ENCODE peak calls at places on chromosomes 12 and 14, in four cellular contexts. K, C, W and M are unnamed samples.

GRCh38 chr14:85471744-85472143 is 58.2 kb upstream of the FLRT2 start:
- DNase-seq in K (no peak), C (no peak), W (no peak), M (no peak)

GRCh38 chr14:90599748-90600507 is 203.1 kb downstream of the CALM1 start:
- DNase-seq in K (no peak), C (peak; percentile 53), W (no peak), M (no peak)

GRCh38 chr12:6074979-6075585 is 49.4 kb downstream of the VWF start:
- DNase-seq in K (no peak), C (no peak), W (no peak), M (peak; percentile 21)

GRCh38 chr12:133221241-133221640 is 14.4 kb downstream of the ANHX start:
- DNase-seq in K (no peak), C (no peak), W (no peak), M (no peak)

GRCh38 chr12:25352078-25352918 is 101.6 kb upstream of the KRAS start:
- DNase-seq in K (no peak), C (no peak), W (no peak), M (no peak)

GRCh38 chr12:59179231-59179630 is 258.9 kb upstream of the LRIG3 start:
- DNase-seq in K (no peak), C (no peak), W (no peak), M (no peak)

GRCh38 chr12:5438671-5439200 is 6.8 kb downstream of the NTF3 start:
- DNase-seq in K (no peak), C (no peak), W (no peak), M (no peak)

GRCh38 chr14:61607570-61608244 is 87.6 kb upstream of the HIF1A start:
- DNase-seq in K (no peak), C (no peak), W (no peak), M (no peak)

GRCh38 chr12:87679262-87679661 is 349.9 kb downstream of the C12orf50 start:
- DNase-seq in K (peak; percentile 8), C (no peak), W (no peak), M (no peak)

GRCh38 chr12:121233628-121234020 is 23.7 kb downstream of the P2RX4 start:
- DNase-seq in K (no peak), C (no peak), W (no peak), M (no peak)

GRCh38 chr14:102889615-102890014 is 32.8 kb upstream of the AMN start:
- DNase-seq in K (no peak), C (no peak), W (no peak), M (no peak)

GRCh38 chr14:52536269-52536668 is 16.0 kb downstream of the TXNDC16 start:
- DNase-seq in K (no peak), C (no peak), W (no peak), M (no peak)

GRCh38 chr14:89507926-89508460 is 91.0 kb upstream of the FOXN3 start:
- DNase-seq in K (no peak), C (no peak), W (no peak), M (no peak)

GRCh38 chr12:56581418-56582145 is 48.5 kb downstream of the BAZ2A start:
- DNase-seq in K (no peak), C (no peak), W (peak; percentile 67), M (no peak)

GRCh38 chr14:44404021-44404420 is 103.1 kb downstream of the FSCB start:
- DNase-seq in K (no peak), C (no peak), W (no peak), M (no peak)

GRCh38 chr12:67697981-67698380 is 49.4 kb downstream of the DYRK2 start:
- DNase-seq in K (no peak), C (no peak), W (no peak), M (no peak)

DNA sequence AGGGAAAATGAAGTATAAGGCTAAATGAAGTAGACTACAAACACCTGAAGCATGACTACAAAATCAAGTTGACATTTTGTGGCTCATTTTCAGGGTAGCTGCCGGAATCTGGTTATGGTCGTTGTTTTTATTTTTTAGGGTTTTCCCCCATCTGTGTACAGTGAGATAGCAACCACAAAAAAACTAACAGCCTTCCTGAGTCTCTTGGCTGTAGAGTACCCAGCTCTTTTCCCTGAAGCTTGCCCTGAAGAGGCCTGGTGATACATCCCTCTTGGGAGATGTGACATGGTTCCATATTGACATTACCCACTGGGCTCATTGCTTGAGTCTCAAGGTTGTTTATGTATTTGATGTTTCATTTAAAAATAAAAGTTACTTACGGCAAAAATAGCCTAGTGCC is 424.0 kb downstream of the ZFP36L1 start:
- DNase-seq in K (no peak), C (no peak), W (no peak), M (no peak)
- H3K4me1 ChIP-seq in K (peaks cover 11% of the 10 kb centered on the region), C (peaks cover 44% of the 10 kb centered on the region), W (peaks cover 4% of the 10 kb centered on the region), M (peaks cover 13% of the 10 kb centered on the region)

GRCh38 chr12:120115692-120116442 is 686 bp downstream of the RAB35 start:
- DNase-seq in K (no peak), C (no peak), W (peak; percentile 76), M (no peak)

GRCh38 chr12:120116792-120117651 is 469 bp upstream of the RAB35 start:
- DNase-seq in K (peak; percentile 96), C (peak; percentile 97), W (peak; percentile 96), M (peak; percentile 98)

GRCh38 chr12:120117961-120118709 is 1.6 kb upstream of the RAB35 start:
- DNase-seq in K (no peak), C (no peak), W (peak; percentile 76), M (peak; percentile 32)

GRCh38 chr12:120116443-120116791 is at the start of gene RAB35:
- DNase-seq in K (no peak), C (no peak), W (no peak), M (no peak)

DNA sequence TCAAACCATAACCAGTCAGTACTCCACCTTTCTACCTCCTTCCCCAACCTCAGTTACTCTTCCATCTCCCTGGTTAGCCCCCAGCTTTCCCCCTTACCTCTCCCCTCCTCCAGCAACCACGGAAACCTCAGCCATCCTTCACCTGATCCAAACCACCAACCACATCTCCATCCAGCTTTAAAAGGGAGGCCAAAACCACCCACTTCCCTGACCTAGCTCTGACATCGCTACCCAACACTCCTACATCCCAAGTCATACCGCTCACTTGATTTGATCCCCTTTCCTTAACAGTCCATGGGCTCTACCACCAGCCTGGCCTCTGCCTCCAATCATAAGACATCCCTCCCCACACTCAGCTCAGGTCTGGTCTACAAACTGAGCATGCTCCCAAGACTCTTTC is 1.5 kb downstream of the RAB35 start:
- DNase-seq in K (no peak), C (no peak), W (no peak), M (no peak)
- H3K4me3 ChIP-seq in K (no peak overlapping the region), C (peak overlapping the region; percentile 81), W (peak overlapping the region; percentile 75), M (peak overlapping the region; percentile 91)

DNA sequence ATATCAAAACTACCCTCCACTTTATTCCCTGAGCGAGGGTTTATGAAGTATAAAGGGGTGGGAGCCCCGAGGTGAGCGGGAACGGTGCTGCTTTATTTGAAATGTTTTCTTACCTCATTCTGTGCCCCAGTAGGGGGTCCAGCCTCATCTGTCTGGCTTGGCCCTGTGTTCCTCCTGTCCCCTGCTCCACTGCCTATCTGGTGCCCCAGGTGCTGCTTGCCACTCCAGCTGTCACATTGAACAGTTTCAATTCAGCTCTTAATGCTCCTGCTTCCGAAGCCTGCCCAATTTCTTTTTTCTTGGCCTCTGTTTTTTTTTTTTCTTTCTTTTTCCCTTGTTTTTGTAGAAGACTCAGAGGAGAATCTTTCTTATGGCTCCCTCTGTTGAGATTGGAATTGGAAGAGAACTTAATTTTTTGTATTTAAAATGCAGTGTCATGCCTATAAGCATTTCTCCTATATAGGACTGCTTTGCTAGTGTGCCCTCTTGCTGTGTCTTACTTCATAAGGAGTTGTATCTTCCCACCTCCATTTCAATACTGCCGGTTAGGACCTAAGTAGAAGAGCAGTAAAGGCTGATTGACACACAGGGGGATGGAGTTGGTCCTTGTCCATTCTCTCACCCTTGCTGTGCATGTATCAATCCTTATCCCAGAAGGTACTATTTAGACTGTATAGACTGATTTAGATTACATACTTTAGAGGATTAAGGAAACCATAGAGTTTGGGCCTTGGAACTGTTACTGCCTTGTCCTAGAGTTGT is 2.3 kb downstream of the ATXN7L3B start:
- DNase-seq in K (no peak), C (no peak), W (peak; percentile 20), M (no peak)
- H3K4me1 ChIP-seq in K (peaks cover 13% of the 10 kb centered on the region), C (peaks cover 44% of the 10 kb centered on the region), W (peaks cover 15% of the 10 kb centered on the region), M (peaks cover 9% of the 10 kb centered on the region)

DNA sequence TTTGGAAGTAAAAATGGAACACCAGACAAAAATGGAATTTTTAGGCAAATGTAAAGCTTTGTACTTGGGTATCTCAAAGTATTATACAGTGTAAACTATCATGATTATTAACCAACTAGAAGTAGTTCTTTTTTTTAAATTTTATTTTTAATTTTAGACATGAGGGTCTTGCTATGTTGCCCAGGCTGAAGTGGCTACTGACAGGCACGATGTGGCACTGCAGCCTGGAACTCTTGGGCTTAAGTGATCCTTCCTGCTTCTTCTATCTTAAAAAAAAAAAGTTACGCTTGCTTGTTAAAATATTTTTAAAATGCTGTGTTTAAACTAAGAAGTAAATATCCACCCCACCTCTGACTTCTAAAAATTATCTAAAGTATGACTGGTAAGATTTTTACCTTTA is 1.9 kb upstream of the FUT8 start:
- DNase-seq in K (no peak), C (no peak), W (no peak), M (no peak)
- H3K4me3 ChIP-seq in K (no peak overlapping the region), C (no peak overlapping the region), W (no peak overlapping the region), M (no peak overlapping the region)

GRCh38 chr14:93060841-93061240 is 54.9 kb downstream of the ITPK1 start:
- DNase-seq in K (no peak), C (no peak), W (no peak), M (no peak)
- H3K4me1 ChIP-seq in K (peaks cover 9% of the 10 kb centered on the region), C (peaks cover 87% of the 10 kb centered on the region), W (peaks cover 11% of the 10 kb centered on the region), M (no peaks in the 10 kb centered on the region)

GRCh38 chr14:105475269-105475915 is 771 bp downstream of the CRIP2 start:
- DNase-seq in K (no peak), C (no peak), W (no peak), M (no peak)

GRCh38 chr14:105473677-105474477 is 744 bp upstream of the CRIP2 start:
- DNase-seq in K (peak; percentile 96), C (peak; percentile 92), W (peak; percentile 78), M (peak; percentile 86)

GRCh38 chr14:105475916-105476845 is 1.6 kb downstream of the CRIP2 start:
- DNase-seq in K (no peak), C (no peak), W (no peak), M (no peak)

GRCh38 chr14:105473033-105473676 is 1.5 kb upstream of the CRIP2 start:
- DNase-seq in K (no peak), C (no peak), W (no peak), M (no peak)

GRCh38 chr14:105474478-105475268 is at the start of gene CRIP2:
- DNase-seq in K (no peak), C (no peak), W (peak; percentile 29), M (peak; percentile 37)
- H3K4me3 ChIP-seq in K (peak within 1 kb of the TSS; percentile 91), C (peak within 1 kb of the TSS; percentile 73), W (peak within 1 kb of the TSS; percentile 39), M (peak within 1 kb of the TSS; percentile 32)

GRCh38 chr12:26938660-26939185 is 453 bp downstream of the FGFR1OP2 start:
- DNase-seq in K (no peak), C (no peak), W (no peak), M (peak; percentile 14)

GRCh38 chr12:26939953-26940352 is 1.7 kb downstream of the FGFR1OP2 start:
- DNase-seq in K (no peak), C (no peak), W (peak; percentile 14), M (no peak)

GRCh38 chr12:26941251-26941650 is 3.0 kb downstream of the FGFR1OP2 start:
- DNase-seq in K (no peak), C (no peak), W (no peak), M (no peak)

GRCh38 chr12:26939192-26939832 is 1.0 kb downstream of the FGFR1OP2 start:
- DNase-seq in K (no peak), C (no peak), W (peak; percentile 37), M (no peak)

GRCh38 chr12:26940820-26941219 is 2.5 kb downstream of the FGFR1OP2 start:
- DNase-seq in K (no peak), C (no peak), W (peak; percentile 38), M (no peak)
- H3K4me1 ChIP-seq in K (no peaks in the 10 kb centered on the region), C (peaks cover 53% of the 10 kb centered on the region), W (peaks cover 17% of the 10 kb centered on the region), M (peaks cover 10% of the 10 kb centered on the region)